ENCODE peak calls at places on chromosomes 7 and 10, in ten cellular contexts. E is Peyer's patch; B is SK-N-SH; S is A673; X is tibial artery; L is fibroblast of pulmonary artery; O is CD8-positive, alpha-beta memory T cell; I is thoracic aorta; V is A549; J is brain microvascular endothelial cell. K is an unnamed sample.

GRCh38 chr10:21517134-21517982 is 8.1 kb downstream of the SKIDA1 start:
- DNase-seq in J (no peak), L (peak), E (peak), V (peak), B (peak), O (no peak), I (no peak), X (peak), S (peak), K (peak)

GRCh38 chr10:77844713-77845454 is 81.7 kb downstream of the DLG5 start:
- DNase-seq in L (peak), S (peak), O (no peak), J (peak), X (no peak), B (no peak), E (peak), I (peak), V (peak), K (no peak)

GRCh38 chr10:103111031-103111917 is 81.8 kb downstream of the NT5C2 start:
- DNase-seq in J (no peak), X (no peak), E (no peak), O (no peak), V (no peak), L (peak), B (no peak), I (no peak), S (peak), K (no peak)

GRCh38 chr10:3248526-3249255 is 76.1 kb upstream of the PITRM1 start:
- DNase-seq in V (peak), X (no peak), S (peak), I (no peak), B (no peak), E (peak), O (no peak), L (peak), J (peak), K (no peak)

GRCh38 chr7:104207348-104207730 is 474 bp downstream of the ORC5 start:
- DNase-seq in O (no peak), I (no peak), L (peak), J (no peak), X (no peak), E (no peak), S (peak), V (peak), B (peak), K (no peak)

GRCh38 chr7:65798111-65799075 is 74.5 kb upstream of the VKORC1L1 start:
- DNase-seq in O (no peak), J (peak), B (no peak), V (no peak), E (no peak), I (no peak), X (no peak), L (peak), S (peak), K (no peak)

GRCh38 chr7:43692582-43693373 is 36.5 kb downstream of the COA1 start:
- DNase-seq in J (no peak), V (peak), L (no peak), O (no peak), X (no peak), I (no peak), S (no peak), E (no peak), B (no peak), K (no peak)

GRCh38 chr7:138665669-138666140 is 35.5 kb downstream of the SVOPL start:
- DNase-seq in V (no peak), S (no peak), B (no peak), L (no peak), J (no peak), I (no peak), X (no peak), E (no peak), O (no peak), K (no peak)

GRCh38 chr7:98934267-98934666 is 55.9 kb downstream of the TRRAP start:
- DNase-seq in S (no peak), J (no peak), X (no peak), I (no peak), E (no peak), B (no peak), V (no peak), O (no peak), L (no peak), K (no peak)

GRCh38 chr10:5292196-5292735 is 72.5 kb upstream of the UCN3 start:
- DNase-seq in O (no peak), E (no peak), J (no peak), L (no peak), S (peak), B (no peak), V (peak), X (no peak), I (no peak), K (no peak)

GRCh38 chr10:34473174-34474059 is 341.7 kb downstream of the PARD3 start:
- DNase-seq in E (no peak), L (no peak), V (peak), S (no peak), J (no peak), O (no peak), X (no peak), I (no peak), B (no peak), K (no peak)

GRCh38 chr10:43026039-43026973 is 50.6 kb upstream of the RET start:
- DNase-seq in S (no peak), O (no peak), I (no peak), V (no peak), J (no peak), X (no peak), L (no peak), B (peak), E (no peak), K (no peak)

GRCh38 chr10:132878091-132878729 is 64.2 kb downstream of the CFAP46 start:
- DNase-seq in I (no peak), O (no peak), L (no peak), B (no peak), S (no peak), J (no peak), X (peak), V (no peak), E (peak), K (no peak)

GRCh38 chr7:141072548-141073172 is 1.2 kb upstream of the TMEM178B start:
- DNase-seq in O (no peak), B (peak), E (peak), I (no peak), V (peak), J (peak), S (peak), X (no peak), L (peak), K (peak)

DNA sequence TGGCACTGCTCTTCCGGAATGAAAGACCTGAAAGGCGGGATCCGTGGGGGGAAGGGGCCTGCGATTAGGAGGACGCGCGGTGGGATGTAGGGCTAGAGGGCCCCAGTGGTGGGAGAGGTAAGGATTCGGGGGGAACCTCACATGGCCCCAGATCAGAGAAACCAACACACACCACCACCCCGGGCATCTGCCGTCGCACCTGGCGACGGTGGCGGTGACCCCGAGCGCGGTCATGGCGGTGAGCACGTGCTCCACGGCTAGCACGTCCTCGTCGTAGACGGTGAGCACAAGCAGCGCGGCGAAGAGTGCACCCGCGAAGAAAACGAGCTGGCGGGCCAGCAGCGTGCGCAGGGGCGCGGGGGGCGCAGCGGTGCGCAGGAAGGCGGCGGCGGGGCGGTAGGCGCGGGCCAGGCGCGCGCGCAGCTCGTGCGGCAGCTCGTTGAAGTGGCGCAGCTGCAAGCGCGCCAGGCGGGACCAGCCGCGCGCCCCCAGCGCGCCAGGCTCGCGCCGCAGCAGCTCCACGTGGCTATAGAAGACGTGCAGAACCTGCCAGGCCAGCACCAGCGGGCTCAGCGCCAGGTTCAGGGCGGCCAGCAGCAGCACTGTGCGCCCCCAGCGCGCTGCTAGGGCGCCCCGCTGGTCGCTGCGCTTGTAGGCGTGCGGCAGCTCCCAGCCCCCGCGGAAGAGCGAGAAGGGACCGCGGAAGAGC is 5.7 kb downstream of the ATG9B start:
- DNase-seq in V (no peak), O (no peak), E (no peak), S (peak), I (no peak), L (no peak), J (no peak), B (no peak), X (no peak), K (no peak)
- H3K4me3 ChIP-seq in V (peak), O (peak), E (peak), S (peak), I (peak), L (no peak), J (peak), B (peak), X (peak), K (peak)

DNA sequence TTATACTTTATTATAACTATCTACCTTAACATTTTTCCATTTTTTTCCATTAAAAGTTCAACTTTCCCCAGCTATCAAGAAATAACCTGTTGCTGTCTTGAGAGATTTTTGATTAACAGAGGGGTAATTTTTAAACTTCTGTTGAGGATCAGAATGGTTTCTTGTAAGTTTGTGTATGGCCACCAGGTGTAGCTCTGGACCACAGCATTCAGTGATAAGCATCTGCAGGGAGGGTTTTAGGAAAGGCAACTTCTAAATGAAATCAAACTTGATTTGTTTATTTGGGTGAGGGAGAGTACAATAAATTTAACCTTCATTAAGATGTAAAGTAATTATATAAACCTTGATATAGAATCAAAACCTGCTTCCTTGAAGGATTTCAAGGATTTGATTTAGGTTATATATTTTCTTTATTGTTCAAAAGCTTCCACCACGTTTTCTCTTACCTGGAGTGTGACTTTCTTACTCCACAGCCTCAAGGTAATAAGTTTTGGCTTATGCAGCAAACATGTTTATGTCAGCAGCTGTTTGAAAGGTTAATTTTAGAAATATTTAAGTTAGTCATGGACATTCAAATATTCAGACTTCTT is 153.3 kb downstream of the STK31 start:
- DNase-seq in S (peak), L (peak), I (no peak), B (peak), X (no peak), O (no peak), E (peak), V (peak), J (peak), K (no peak)
- H3K4me3 ChIP-seq in S (no peak), L (no peak), I (no peak), B (no peak), X (no peak), O (no peak), E (no peak), V (no peak), J (no peak), K (no peak)

GRCh38 chr10:71984798-71985388 is 20.7 kb downstream of the CHST3 start:
- DNase-seq in I (no peak), E (no peak), X (peak), J (no peak), S (no peak), B (peak), L (no peak), V (no peak), O (no peak), K (no peak)
- H3K4me3 ChIP-seq in I (no peak), E (no peak), X (no peak), J (no peak), S (no peak), B (no peak), L (no peak), V (no peak), O (no peak), K (no peak)

DNA sequence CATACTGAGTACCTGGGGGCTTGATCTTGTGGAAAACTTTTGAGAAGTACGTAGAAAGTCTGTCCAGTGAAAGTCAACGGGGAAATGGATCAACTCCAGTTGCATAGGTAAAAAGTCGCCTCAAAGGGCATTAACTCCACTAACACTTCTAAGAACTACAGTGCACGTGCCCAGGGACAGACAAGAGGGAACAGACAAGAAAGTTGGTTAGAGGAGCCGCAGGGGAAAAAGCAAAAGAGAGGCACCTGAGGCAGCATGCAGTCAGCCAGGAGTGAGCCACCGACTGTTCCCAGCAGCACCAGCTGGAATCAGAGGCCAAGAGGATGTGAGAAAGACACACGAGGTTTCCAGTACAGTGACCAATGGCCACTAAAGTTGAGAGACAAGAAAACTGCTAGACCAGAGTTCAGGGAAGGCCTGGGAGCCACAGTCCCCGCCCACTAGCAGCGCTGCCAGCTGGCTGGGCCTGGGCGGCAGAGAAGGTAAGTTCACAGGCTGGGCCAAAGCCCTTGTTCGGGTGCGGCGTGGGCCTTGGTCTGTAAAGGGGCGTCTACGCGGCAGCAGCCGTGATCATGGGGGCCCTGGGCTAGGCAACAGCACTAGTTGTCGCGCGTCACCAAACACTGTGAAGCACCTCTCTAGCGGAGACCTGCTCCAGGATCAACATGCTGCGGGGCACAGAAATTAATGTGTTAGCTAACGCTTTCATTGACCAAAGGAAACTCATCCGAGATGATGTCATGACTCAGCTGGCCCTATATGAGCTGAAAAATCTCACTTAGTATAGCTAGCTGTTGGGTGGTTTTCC is 14.0 kb downstream of the ITGB1 start:
- DNase-seq in E (peak), V (peak), S (no peak), L (no peak), I (no peak), O (no peak), J (no peak), X (no peak), B (no peak), K (peak)
- H3K4me3 ChIP-seq in E (no peak), V (peak), S (no peak), L (no peak), I (no peak), O (no peak), J (no peak), X (no peak), B (no peak), K (no peak)

GRCh38 chr7:70612811-70613210 is 519.1 kb upstream of the GALNT17 start:
- DNase-seq in I (no peak), B (no peak), E (no peak), L (no peak), J (no peak), S (no peak), O (no peak), X (no peak), V (no peak), K (no peak)

GRCh38 chr7:70616821-70617220 is 515.1 kb upstream of the GALNT17 start:
- DNase-seq in L (no peak), V (no peak), S (no peak), I (no peak), J (no peak), E (no peak), O (no peak), X (no peak), B (no peak), K (no peak)

GRCh38 chr7:70618020-70618551 is 513.9 kb upstream of the GALNT17 start:
- DNase-seq in L (no peak), E (no peak), O (no peak), S (no peak), X (no peak), J (no peak), B (no peak), V (no peak), I (no peak), K (peak)

GRCh38 chr7:70614237-70614984 is 517.5 kb upstream of the GALNT17 start:
- DNase-seq in S (peak), J (no peak), O (no peak), V (no peak), L (peak), B (peak), X (peak), E (no peak), I (peak), K (peak)

GRCh38 chr7:70615066-70615465 is 516.9 kb upstream of the GALNT17 start:
- DNase-seq in O (no peak), X (no peak), S (no peak), B (peak), E (no peak), J (no peak), I (no peak), L (no peak), V (no peak), K (no peak)
- H3K4me3 ChIP-seq in O (no peak), X (no peak), S (no peak), B (no peak), E (no peak), J (no peak), I (peak), L (no peak), V (no peak), K (no peak)

DNA sequence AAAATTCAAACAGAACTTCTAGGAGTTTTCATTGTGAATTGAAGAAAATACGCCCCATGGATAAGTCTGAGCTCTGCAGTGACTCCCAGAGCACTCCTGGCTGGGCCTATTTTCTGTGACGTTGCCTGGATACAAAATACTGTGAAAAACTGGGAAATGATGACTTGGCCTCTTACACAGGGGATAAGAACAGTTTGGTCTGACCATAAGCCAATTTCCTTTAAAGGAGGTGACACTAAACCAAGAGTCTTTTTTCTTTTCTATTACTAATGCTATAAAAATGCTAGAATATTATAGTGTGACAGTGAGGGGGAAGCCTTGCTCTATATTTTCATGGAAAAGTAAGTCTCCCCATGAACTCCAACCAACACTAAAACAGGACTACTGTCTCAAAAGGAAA is 45.6 kb downstream of the MYOF start:
- DNase-seq in E (no peak), B (no peak), S (peak), X (peak), J (peak), O (no peak), I (peak), L (peak), V (peak), K (peak)
- H3K4me3 ChIP-seq in E (no peak), B (peak), S (no peak), X (peak), J (peak), O (no peak), I (peak), L (peak), V (peak), K (no peak)

GRCh38 chr10:99234739-99235468 is 748 bp downstream of the HPSE2 start:
- DNase-seq in X (no peak), B (no peak), E (no peak), J (no peak), V (no peak), L (peak), S (no peak), O (no peak), I (no peak), K (no peak)
- H3K4me3 ChIP-seq in X (peak), B (no peak), E (peak), J (no peak), V (peak), L (peak), S (no peak), O (peak), I (peak), K (peak)

DNA sequence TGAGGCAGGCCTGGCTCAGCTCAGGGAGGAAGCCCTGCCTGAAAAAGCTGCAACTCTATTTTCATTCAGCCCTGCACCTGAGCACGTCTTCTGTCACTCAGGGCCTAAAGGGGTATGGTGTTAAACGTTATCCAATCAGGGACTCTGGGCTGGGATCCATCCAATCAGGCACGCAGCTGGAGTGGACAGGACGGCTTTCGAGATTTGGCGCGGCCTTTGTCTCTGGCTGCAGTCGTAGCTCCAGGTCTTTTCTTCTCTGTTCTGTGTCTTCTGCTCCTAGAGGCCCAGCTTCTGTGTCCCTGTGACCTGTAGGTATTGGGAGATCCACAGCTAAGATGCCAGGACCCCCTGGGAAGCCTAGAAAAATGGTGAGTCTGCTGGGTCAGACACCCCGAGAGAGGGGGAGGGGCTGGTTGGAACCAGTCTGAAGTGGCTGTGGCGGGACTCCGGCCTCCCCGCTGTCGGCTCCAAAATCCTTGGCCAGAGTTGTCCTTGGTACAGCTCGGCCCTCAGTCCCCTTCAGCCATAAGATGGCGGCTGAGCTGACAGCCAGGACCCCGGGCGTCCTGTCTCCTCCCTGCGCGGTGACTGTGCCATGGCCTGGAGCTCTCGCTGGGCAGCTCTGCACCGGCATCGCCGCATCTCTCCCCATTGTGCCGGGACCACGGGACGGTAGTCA is 11.7 kb upstream of the ZNF680 start:
- DNase-seq in O (no peak), V (no peak), E (no peak), S (no peak), J (peak), B (peak), L (peak), X (no peak), I (peak), K (peak)
- H3K4me3 ChIP-seq in O (no peak), V (no peak), E (peak), S (no peak), J (peak), B (peak), L (peak), X (peak), I (peak), K (peak)